ENCODE peak calls at places on chromosomes 11 and 22, in five cellular contexts. Q, U, I, Z and J are unnamed samples.

GRCh38 chr11:11691296-11692141 is 69.7 kb upstream of the GALNT18 start:
- DNase-seq in Q (peak; percentile 76), U (peak; percentile 67), I (no peak), Z (no peak), J (no peak)

GRCh38 chr22:49827853-49828598 is at the start of gene BRD1:
- DNase-seq in Q (peak; percentile 61), U (peak; percentile 37), I (peak; percentile 62), Z (no peak), J (peak; percentile 88)

GRCh38 chr11:35785287-35786167 is 123.0 kb downstream of the TRIM44 start:
- DNase-seq in Q (peak; percentile 23), U (no peak), I (no peak), Z (no peak), J (peak; percentile 42)

GRCh38 chr22:45312415-45312814 is 2.7 kb downstream of the FAM118A start:
- DNase-seq in Q (no peak), U (no peak), I (no peak), Z (no peak), J (no peak)

GRCh38 chr11:48307760-48308386 is 1.9 kb downstream of the OR4S1 start:
- DNase-seq in Q (peak; percentile 57), U (peak; percentile 1), I (peak; percentile 36), Z (peak; percentile 53), J (peak; percentile 69)

GRCh38 chr22:36287881-36288515 is 35.1 kb downstream of the APOL1 start:
- DNase-seq in Q (no peak), U (no peak), I (no peak), Z (no peak), J (peak; percentile 44)

GRCh38 chr11:33930317-33931021 is 38.6 kb upstream of the LMO2 start:
- DNase-seq in Q (no peak), U (no peak), I (no peak), Z (no peak), J (peak; percentile 66)

GRCh38 chr22:17158568-17159503 is at the start of gene HDHD5:
- DNase-seq in Q (peak; percentile 95), U (peak; percentile 87), I (peak; percentile 98), Z (no peak), J (peak; percentile 92)

GRCh38 chr22:42769574-42770447 is 49.1 kb upstream of the A4GALT start:
- DNase-seq in Q (no peak), U (no peak), I (peak; percentile 44), Z (no peak), J (peak; percentile 86)

GRCh38 chr22:45548991-45549736 is 46.5 kb downstream of the FBLN1 start:
- DNase-seq in Q (peak; percentile 92), U (no peak), I (peak; percentile 37), Z (no peak), J (peak; percentile 97)

GRCh38 chr22:22836635-22837034 is 51.0 kb upstream of the IGLL5 start:
- DNase-seq in Q (no peak), U (no peak), I (no peak), Z (no peak), J (peak; percentile 19)

GRCh38 chr11:132992838-132993680 is 539.2 kb downstream of the OPCML start:
- DNase-seq in Q (no peak), U (peak; percentile 48), I (no peak), Z (no peak), J (peak; percentile 37)

GRCh38 chr22:35473971-35474370 is 66.7 kb upstream of the RASD2 start:
- DNase-seq in Q (no peak), U (no peak), I (no peak), Z (no peak), J (no peak)

GRCh38 chr11:30107899-30108298 is 91.1 kb upstream of the KCNA4 start:
- DNase-seq in Q (peak; percentile 63), U (no peak), I (no peak), Z (no peak), J (peak; percentile 85)

GRCh38 chr11:65958774-65959420 is 2.6 kb upstream of the SART1 start:
- DNase-seq in Q (no peak), U (no peak), I (no peak), Z (no peak), J (no peak)

GRCh38 chr11:78138694-78139421 is 568 bp downstream of the ALG8 start:
- DNase-seq in Q (peak; percentile 66), U (peak; percentile 3), I (peak; percentile 55), Z (no peak), J (peak; percentile 67)

GRCh38 chr22:24147666-24148065 is 33.6 kb upstream of the SUSD2 start:
- DNase-seq in Q (no peak), U (no peak), I (no peak), Z (no peak), J (no peak)

GRCh38 chr11:32833921-32834320 is 4.2 kb downstream of the PRRG4 start:
- DNase-seq in Q (no peak), U (no peak), I (no peak), Z (no peak), J (no peak)

GRCh38 chr22:48953830-48954229 is 873.8 kb downstream of the BRD1 start:
- DNase-seq in Q (no peak), U (no peak), I (no peak), Z (no peak), J (no peak)

GRCh38 chr11:125679397-125679796 is 1.2 kb downstream of the ACRV1 start:
- DNase-seq in Q (no peak), U (no peak), I (no peak), Z (no peak), J (peak; percentile 39)

GRCh38 chr11:1484061-1484671 is 2.4 kb downstream of the MOB2 start:
- DNase-seq in Q (no peak), U (no peak), I (no peak), Z (no peak), J (no peak)

GRCh38 chr22:45064313-45065268 is 54.8 kb upstream of the PHF21B start:
- DNase-seq in Q (no peak), U (no peak), I (peak; percentile 20), Z (no peak), J (peak; percentile 91)

GRCh38 chr22:38935023-38935422 is 22.4 kb upstream of the APOBEC3A start:
- DNase-seq in Q (no peak), U (no peak), I (no peak), Z (no peak), J (no peak)

GRCh38 chr11:11895672-11896071 is 53.9 kb downstream of the USP47 start:
- DNase-seq in Q (no peak), U (no peak), I (no peak), Z (no peak), J (peak; percentile 35)

GRCh38 chr22:20565079-20565734 is 57.8 kb downstream of the MED15 start:
- DNase-seq in Q (no peak), U (no peak), I (no peak), Z (no peak), J (peak; percentile 47)

GRCh38 chr11:33842236-33842915 is 49.5 kb downstream of the LMO2 start:
- DNase-seq in Q (no peak), U (no peak), I (no peak), Z (no peak), J (no peak)

GRCh38 chr11:59400461-59401261 is 25.6 kb downstream of the OR5A2 start:
- DNase-seq in Q (no peak), U (no peak), I (no peak), Z (no peak), J (no peak)

GRCh38 chr11:72041364-72042058 is 38.8 kb downstream of the NUMA1 start:
- DNase-seq in Q (peak; percentile 54), U (peak; percentile 71), I (peak; percentile 27), Z (peak; percentile 31), J (peak; percentile 91)

GRCh38 chr11:72969894-72970335 is 155.7 kb downstream of the ATG16L2 start:
- DNase-seq in Q (no peak), U (no peak), I (no peak), Z (no peak), J (peak; percentile 82)

GRCh38 chr22:37784829-37785495 is 22.8 kb upstream of the GCAT start:
- DNase-seq in Q (no peak), U (no peak), I (no peak), Z (peak; percentile 46), J (no peak)

GRCh38 chr22:23121026-23121823 is 20.6 kb downstream of the RSPH14 start:
- DNase-seq in Q (peak; percentile 30), U (no peak), I (peak; percentile 48), Z (no peak), J (peak; percentile 47)

GRCh38 chr22:33707581-33707980 is 212.7 kb downstream of the LARGE1 start:
- DNase-seq in Q (no peak), U (no peak), I (no peak), Z (no peak), J (no peak)

GRCh38 chr11:114260483-114260882 is 35.7 kb upstream of the NNMT start:
- DNase-seq in Q (no peak), U (no peak), I (no peak), Z (no peak), J (no peak)
- H3K4me1 ChIP-seq in Q (no peaks in the 10 kb centered on the region), U (peaks cover 41% of the 10 kb centered on the region), I (peaks cover 16% of the 10 kb centered on the region), Z (peaks cover 16% of the 10 kb centered on the region), J (no peaks in the 10 kb centered on the region)

DNA sequence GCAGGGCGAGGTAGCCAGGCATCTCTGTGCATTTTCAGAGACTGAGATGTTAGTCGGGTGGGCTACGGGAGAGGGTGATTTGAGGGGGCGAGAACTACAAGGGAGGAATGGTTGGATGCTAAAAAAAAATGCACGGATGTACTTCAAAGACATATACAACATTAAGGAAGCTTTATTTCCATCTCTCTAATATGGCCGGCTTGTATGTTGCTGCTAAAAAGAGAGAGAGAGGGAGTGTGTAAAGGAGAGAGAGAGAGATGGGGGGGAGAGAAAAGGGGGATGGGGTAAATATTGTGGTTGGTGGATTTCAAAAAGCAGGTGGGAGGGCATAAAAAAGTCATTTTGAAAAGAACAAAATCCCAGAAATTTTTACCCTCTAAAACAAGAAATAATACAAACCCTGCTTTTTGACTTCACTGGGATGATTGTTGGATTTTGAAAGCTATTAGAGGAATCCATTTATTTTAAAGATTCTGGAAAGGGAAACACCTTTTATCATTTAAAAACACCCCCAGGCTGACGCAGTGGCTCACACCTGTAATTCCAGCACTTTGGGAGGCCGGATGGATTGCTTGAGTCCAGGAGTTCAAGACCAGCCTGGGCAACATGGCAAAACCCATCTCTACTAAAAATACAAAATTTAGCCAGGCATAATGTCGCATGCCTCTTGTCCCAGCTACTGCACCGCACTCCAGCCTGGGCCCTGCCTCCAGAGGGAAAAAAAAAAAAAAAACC is at the start of gene SCN2B:
- DNase-seq in Q (peak; percentile 53), U (no peak), I (no peak), Z (no peak), J (no peak)
- H3K4me2 ChIP-seq in Q (peak within 1 kb of the TSS; percentile 84), U (peak within 1 kb of the TSS; percentile 75), I (no peak within 1 kb of the TSS), Z (peak within 1 kb of the TSS; percentile 62), J (no peak within 1 kb of the TSS)

DNA sequence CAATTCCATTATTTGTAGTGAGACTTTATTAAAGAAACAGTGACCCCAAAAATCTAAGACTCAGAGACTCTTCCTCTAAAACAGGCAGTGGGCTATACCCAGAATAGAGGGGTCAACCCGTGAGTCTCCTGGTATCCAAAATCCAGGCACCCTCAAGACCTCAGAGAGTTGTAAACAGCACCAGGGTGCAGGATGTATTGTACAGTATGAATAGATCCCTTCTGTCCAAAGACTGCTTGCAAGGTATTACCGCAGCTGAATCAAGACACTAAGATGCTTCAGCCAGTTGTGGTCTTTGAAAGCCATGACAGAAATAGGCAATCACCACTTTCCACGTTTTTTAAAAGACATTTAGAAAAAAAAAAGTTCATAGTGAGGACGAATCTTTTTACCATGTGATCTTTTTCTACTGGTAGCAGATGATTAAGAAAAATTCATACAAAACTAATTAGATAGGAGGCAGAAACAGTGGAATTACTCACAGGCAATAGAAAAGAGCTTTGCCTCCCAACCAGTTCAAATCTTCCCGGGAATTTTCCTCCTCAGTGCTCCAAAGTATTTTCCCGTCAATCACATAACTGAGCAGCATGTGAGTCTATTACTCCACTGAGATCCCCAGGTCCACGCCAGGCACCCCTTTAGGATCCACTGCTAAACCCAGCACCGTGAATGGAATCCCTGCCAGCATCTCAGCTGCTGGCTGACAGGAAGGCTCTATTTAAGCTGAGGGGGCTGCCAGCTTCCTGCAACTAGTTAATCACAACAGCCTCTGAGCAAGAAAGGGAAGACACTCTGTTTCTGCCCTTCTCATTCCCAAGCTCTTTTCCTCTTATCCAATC is 113.1 kb downstream of the ETS1 start:
- DNase-seq in Q (no peak), U (no peak), I (no peak), Z (no peak), J (peak; percentile 46)
- H3K4me1 ChIP-seq in Q (peaks cover 14% of the 10 kb centered on the region), U (peaks cover 13% of the 10 kb centered on the region), I (peaks cover 6% of the 10 kb centered on the region), Z (no peaks in the 10 kb centered on the region), J (peaks cover 64% of the 10 kb centered on the region)

GRCh38 chr11:100719809-100720221 is 32.7 kb downstream of the ARHGAP42 start:
- DNase-seq in Q (peak; percentile 98), U (no peak), I (peak; percentile 25), Z (no peak), J (peak; percentile 85)
- H3K4me2 ChIP-seq in Q (no peak overlapping the region), U (no peak overlapping the region), I (peak overlapping the region; percentile 40), Z (no peak overlapping the region), J (peak overlapping the region; percentile 37)